ENCODE peak calls at places on chromosomes 6 and 20, in nine cellular contexts. M is effector memory CD4-positive, alpha-beta T cell; C is Peyer's patch; Q is lower lobe of right lung; U is fibroblast of lung; W is naive thymus-derived CD4-positive, alpha-beta T cell; N is CD8-positive, alpha-beta T cell; E is OCI-LY7; I is mesendoderm. H is an unnamed sample.
A peak's percentile ranks its signal among the peaks of the same experiment; 100 is the strongest.

GRCh38 chr6:149316740-149317655 is 514 bp upstream of the TAB2 start:
- DNase-seq in N (peak; percentile 87), W (peak; percentile 88), Q (peak; percentile 93), M (peak; percentile 84), E (peak; percentile 94), U (peak; percentile 91), I (peak; percentile 97), C (peak; percentile 86), H (peak; percentile 97)

GRCh38 chr6:135062735-135063134 is 8.1 kb upstream of the HBS1L start:
- DNase-seq in M (no peak), Q (no peak), U (no peak), W (no peak), I (peak; percentile 23), N (no peak), C (no peak), E (peak; percentile 75), H (no peak)

GRCh38 chr6:29907637-29908340 is 34.5 kb upstream of the HLA-A start:
- DNase-seq in M (no peak), U (no peak), Q (no peak), N (no peak), E (no peak), C (no peak), W (no peak), I (no peak), H (no peak)

GRCh38 chr6:162750776-162751175 is 23.0 kb downstream of the PACRG start:
- DNase-seq in I (peak; percentile 7), E (no peak), Q (no peak), N (no peak), M (no peak), W (no peak), U (peak; percentile 9), C (no peak), H (no peak)

GRCh38 chr6:24613361-24614047 is 32.5 kb downstream of the KIAA0319 start:
- DNase-seq in M (no peak), Q (no peak), I (no peak), E (no peak), W (no peak), C (no peak), U (no peak), N (no peak), H (no peak)

GRCh38 chr6:42819803-42820508 is 38.1 kb downstream of the BICRAL start:
- DNase-seq in E (peak; percentile 41), I (peak; percentile 63), N (no peak), U (peak; percentile 23), W (peak; percentile 33), Q (no peak), M (no peak), C (no peak), H (peak; percentile 49)

GRCh38 chr6:17385660-17386059 is 7.7 kb upstream of the CAP2 start:
- DNase-seq in Q (no peak), U (peak; percentile 12), W (no peak), C (no peak), E (no peak), I (no peak), N (no peak), M (no peak), H (no peak)

GRCh38 chr6:24231578-24231977 is 105.6 kb downstream of the NRSN1 start:
- DNase-seq in Q (no peak), C (no peak), M (no peak), I (peak; percentile 11), N (no peak), W (no peak), E (no peak), U (no peak), H (no peak)

GRCh38 chr20:62885808-62886708 is 24.4 kb upstream of the TCFL5 start:
- DNase-seq in W (no peak), I (no peak), E (no peak), C (no peak), U (no peak), M (no peak), N (no peak), Q (no peak), H (no peak)

GRCh38 chr6:14059791-14060436 is 57.7 kb upstream of the CD83 start:
- DNase-seq in W (no peak), Q (no peak), I (no peak), E (no peak), N (no peak), U (peak; percentile 44), C (no peak), M (no peak), H (no peak)

GRCh38 chr6:52697903-52698302 is 27.0 kb downstream of the TMEM14A start:
- DNase-seq in M (no peak), I (peak; percentile 43), C (no peak), U (peak; percentile 13), E (no peak), N (no peak), W (no peak), Q (no peak), H (no peak)

GRCh38 chr20:41617931-41618806 is at the start of gene CHD6:
- DNase-seq in Q (peak; percentile 99), U (peak; percentile 99), I (peak; percentile 100), N (peak; percentile 99), E (peak; percentile 100), C (peak; percentile 98), W (peak; percentile 99), M (peak; percentile 94), H (peak; percentile 99)
- H3K4me3 ChIP-seq in Q (peak within 1 kb of the TSS; percentile 75), U (peak within 1 kb of the TSS; percentile 83), I (peak within 1 kb of the TSS; percentile 82), N (peak within 1 kb of the TSS; percentile 67), E (peak within 1 kb of the TSS; percentile 91), C (peak within 1 kb of the TSS; percentile 99), W (peak within 1 kb of the TSS; percentile 66), M (peak within 1 kb of the TSS; percentile 71), H (peak within 1 kb of the TSS; percentile 89)

DNA sequence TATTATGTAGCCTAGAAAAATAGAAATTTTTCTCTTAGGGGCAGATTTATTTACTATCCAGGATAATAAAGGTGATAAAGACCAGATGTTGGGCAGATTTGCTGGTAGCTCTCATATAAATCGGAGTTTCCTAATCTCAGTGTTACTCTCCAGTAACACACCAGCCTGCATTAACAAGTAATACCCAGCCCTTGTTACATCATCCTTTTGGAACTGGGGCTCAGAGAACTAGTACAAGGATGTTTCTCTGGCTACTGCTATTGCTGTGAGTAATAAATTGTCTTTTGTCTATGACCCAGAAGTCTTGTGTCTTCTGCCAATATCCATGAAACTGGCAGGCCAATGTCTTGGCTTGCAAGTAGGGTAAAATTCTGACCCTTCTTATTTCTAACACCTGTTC is 16.8 kb downstream of the TPD52L1 start:
- DNase-seq in M (no peak), I (no peak), U (peak; percentile 72), Q (no peak), E (no peak), C (no peak), W (no peak), N (no peak), H (no peak)
- H3K4me1 ChIP-seq in M (no peaks in the 10 kb centered on the region), I (no peaks in the 10 kb centered on the region), U (no peaks in the 10 kb centered on the region), Q (peaks cover 3% of the 10 kb centered on the region), E (no peaks in the 10 kb centered on the region), C (no peaks in the 10 kb centered on the region), W (no peaks in the 10 kb centered on the region), N (no peaks in the 10 kb centered on the region), H (no peaks in the 10 kb centered on the region)

GRCh38 chr20:48931527-48932374 is 10.2 kb downstream of the ARFGEF2 start:
- DNase-seq in E (no peak), Q (no peak), I (peak; percentile 50), N (no peak), W (no peak), M (no peak), C (no peak), U (no peak), H (no peak)

GRCh38 chr20:48926816-48927215 is 5.3 kb downstream of the ARFGEF2 start:
- DNase-seq in M (no peak), I (no peak), Q (no peak), N (no peak), C (no peak), E (no peak), U (no peak), W (no peak), H (no peak)

GRCh38 chr20:48930878-48931277 is 9.4 kb downstream of the ARFGEF2 start:
- DNase-seq in W (no peak), C (no peak), U (no peak), M (no peak), Q (no peak), N (no peak), E (no peak), I (no peak), H (no peak)

GRCh38 chr20:48930035-48930434 is 8.5 kb downstream of the ARFGEF2 start:
- DNase-seq in W (no peak), N (no peak), I (no peak), M (no peak), E (no peak), Q (no peak), U (no peak), C (no peak), H (no peak)

DNA sequence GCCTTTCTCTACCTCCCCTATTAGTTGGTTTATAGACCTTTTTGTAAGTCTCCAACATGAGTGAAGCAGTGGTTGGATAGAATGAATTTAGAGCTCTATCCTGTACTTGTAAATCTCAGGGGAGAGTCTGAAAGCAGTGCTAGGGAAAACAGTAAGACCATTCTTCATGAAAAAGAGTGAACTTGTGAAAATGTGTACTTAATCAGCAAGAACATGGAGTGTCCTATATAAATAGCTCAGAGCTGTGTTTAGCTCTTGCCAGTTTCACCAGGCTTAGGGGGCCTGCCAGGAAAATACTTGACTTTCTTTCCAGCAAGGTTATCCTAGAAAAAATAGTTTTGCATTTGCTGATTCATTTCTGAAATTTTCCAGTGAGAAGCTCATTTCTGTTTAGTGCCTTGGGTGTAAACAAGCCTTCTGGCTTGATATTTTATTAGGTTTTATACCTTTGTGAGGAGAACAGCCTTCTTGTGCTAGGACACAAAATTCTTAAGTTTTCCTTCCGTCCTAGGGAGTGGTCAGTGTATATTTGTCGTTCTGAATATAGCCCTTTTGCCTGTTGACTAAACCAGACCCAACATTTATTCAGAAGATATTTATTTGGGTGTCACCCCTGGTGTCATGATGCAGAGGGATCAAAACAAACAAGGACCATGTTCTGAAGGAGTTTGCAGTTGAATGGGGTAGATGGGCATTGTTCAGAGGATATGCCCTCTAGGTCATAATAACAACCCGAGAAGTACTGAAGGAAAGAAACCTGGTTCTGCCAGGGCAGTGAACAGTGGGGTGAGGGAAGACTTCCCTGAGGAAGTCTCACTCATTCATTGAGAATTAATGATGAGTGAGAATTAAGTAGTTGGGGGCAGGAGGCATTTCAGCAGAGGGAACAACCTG is 7.6 kb downstream of the ARFGEF2 start:
- DNase-seq in C (no peak), I (no peak), M (no peak), W (no peak), E (no peak), U (peak; percentile 9), N (no peak), Q (no peak), H (no peak)
- H3K27ac ChIP-seq in C (peak overlapping the region; percentile 35), I (no peak overlapping the region), M (no peak overlapping the region), W (no peak overlapping the region), E (no peak overlapping the region), U (no peak overlapping the region), N (no peak overlapping the region), Q (peak overlapping the region; percentile 37), H (no peak overlapping the region)

GRCh38 chr6:114346451-114346850 is 3.6 kb upstream of the HS3ST5 start:
- DNase-seq in W (no peak), M (no peak), U (peak; percentile 7), I (no peak), E (no peak), Q (no peak), N (no peak), C (no peak), H (no peak)
- H3K4me3 ChIP-seq in W (no peak overlapping the region), M (no peak overlapping the region), U (no peak overlapping the region), I (no peak overlapping the region), E (no peak overlapping the region), Q (no peak overlapping the region), N (no peak overlapping the region), C (no peak overlapping the region), H (no peak overlapping the region)

H was measured in CD4-positive, CD25-positive, alpha-beta regulatory T cell.